ENCODE peak calls at places on chromosomes 11 and 22, in four cellular contexts. T, F, Z and H are unnamed samples.

GRCh38 chr11:109275931-109276330 is 146.1 kb upstream of the C11orf87 start:
- DNase-seq in T (no peak), F (no peak), Z (no peak), H (no peak)

GRCh38 chr11:117901601-117902000 is 25.1 kb upstream of the FXYD6 start:
- DNase-seq in T (no peak), F (no peak), Z (no peak), H (no peak)

GRCh38 chr11:14393889-14394288 is 34.9 kb upstream of the RRAS2 start:
- DNase-seq in T (no peak), F (no peak), Z (no peak), H (no peak)

GRCh38 chr22:47144791-47145425 is 382.5 kb downstream of the TBC1D22A start:
- DNase-seq in T (no peak), F (no peak), Z (no peak), H (no peak)

GRCh38 chr22:43273902-43274484 is 69.2 kb downstream of the SCUBE1 start:
- DNase-seq in T (peak; percentile 88), F (peak; percentile 69), Z (peak; percentile 84), H (peak; percentile 46)

GRCh38 chr11:94732617-94733292 is 35.4 kb upstream of the AMOTL1 start:
- DNase-seq in T (no peak), F (no peak), Z (no peak), H (peak; percentile 87)

GRCh38 chr11:3686751-3687150 is 15.6 kb upstream of the CHRNA10 start:
- DNase-seq in T (no peak), F (no peak), Z (no peak), H (peak; percentile 35)

GRCh38 chr11:9060700-9061111 is 30.7 kb downstream of the SCUBE2 start:
- DNase-seq in T (peak; percentile 75), F (no peak), Z (peak; percentile 69), H (no peak)

GRCh38 chr11:57504511-57504910 is 11.0 kb downstream of the SLC43A1 start:
- DNase-seq in T (no peak), F (no peak), Z (no peak), H (no peak)

GRCh38 chr11:119727523-119728081 is 1.4 kb downstream of the NECTIN1 start:
- DNase-seq in T (peak; percentile 71), F (peak; percentile 75), Z (peak; percentile 66), H (no peak)

GRCh38 chr22:38040953-38041759 is 16.0 kb upstream of the PICK1 start:
- DNase-seq in T (no peak), F (no peak), Z (no peak), H (peak; percentile 35)

GRCh38 chr11:61092280-61092766 is 10.0 kb upstream of the CD5 start:
- DNase-seq in T (peak; percentile 13), F (no peak), Z (no peak), H (no peak)

GRCh38 chr11:78216571-78217287 is 28.0 kb downstream of the USP35 start:
- DNase-seq in T (no peak), F (no peak), Z (no peak), H (no peak)

GRCh38 chr11:72222106-72222891 is 2.3 kb upstream of the INPPL1 start:
- DNase-seq in T (peak; percentile 38), F (peak; percentile 51), Z (peak; percentile 41), H (no peak)

GRCh38 chr22:31229402-31230140 is 17.5 kb downstream of the LIMK2 start:
- DNase-seq in T (no peak), F (no peak), Z (no peak), H (peak; percentile 48)

GRCh38 chr11:63985812-63986155 is 454 bp upstream of the OTUB1 start:
- DNase-seq in T (no peak), F (no peak), Z (no peak), H (no peak)

GRCh38 chr22:33438273-33438672 is 380.1 kb upstream of the SYN3 start:
- DNase-seq in T (no peak), F (no peak), Z (no peak), H (peak; percentile 89)

GRCh38 chr11:69471329-69472052 is 10.0 kb upstream of the LINC01488 start:
- DNase-seq in T (peak; percentile 67), F (no peak), Z (no peak), H (peak; percentile 61)

GRCh38 chr11:133955945-133956421 is 785 bp downstream of the IGSF9B start:
- DNase-seq in T (no peak), F (no peak), Z (no peak), H (no peak)

GRCh38 chr11:95549276-95549675 is 240.3 kb downstream of the FAM76B start:
- DNase-seq in T (no peak), F (no peak), Z (no peak), H (no peak)

GRCh38 chr11:16945671-16946469 is 68.3 kb downstream of the PLEKHA7 start:
- DNase-seq in T (peak; percentile 79), F (peak; percentile 69), Z (peak; percentile 62), H (peak; percentile 34)

GRCh38 chr22:33512961-33513360 is 407.3 kb downstream of the LARGE1 start:
- DNase-seq in T (no peak), F (no peak), Z (no peak), H (peak; percentile 46)

GRCh38 chr22:19036523-19037273 is 85.5 kb downstream of the DGCR2 start:
- DNase-seq in T (peak; percentile 44), F (no peak), Z (peak; percentile 64), H (peak; percentile 11)

GRCh38 chr22:43996170-43996980 is 27.7 kb upstream of the PARVB start:
- DNase-seq in T (no peak), F (no peak), Z (no peak), H (no peak)

GRCh38 chr11:34235591-34236071 is 122.2 kb downstream of the ABTB2 start:
- DNase-seq in T (peak; percentile 79), F (no peak), Z (no peak), H (no peak)

GRCh38 chr11:36713715-36714114 is 115.7 kb upstream of the RAG2 start:
- DNase-seq in T (no peak), F (no peak), Z (no peak), H (no peak)

GRCh38 chr11:44342616-44343015 is 32.7 kb upstream of the ALX4 start:
- DNase-seq in T (no peak), F (no peak), Z (no peak), H (no peak)

GRCh38 chr11:73269353-73270088 is 2.6 kb upstream of the P2RY6 start:
- DNase-seq in T (peak; percentile 84), F (no peak), Z (peak; percentile 62), H (no peak)

GRCh38 chr11:73201249-73201648 is 16.8 kb upstream of the P2RY2 start:
- DNase-seq in T (no peak), F (no peak), Z (no peak), H (peak; percentile 39)

GRCh38 chr22:31344369-31345330 is 1.5 kb downstream of the PATZ1 start:
- DNase-seq in T (no peak), F (peak; percentile 54), Z (peak; percentile 41), H (peak; percentile 57)

GRCh38 chr11:133833899-133834296 is 11.4 kb downstream of the SPATA19 start:
- DNase-seq in T (no peak), F (no peak), Z (no peak), H (no peak)

GRCh38 chr22:36612458-36612857 is 83.5 kb upstream of the EIF3D start:
- DNase-seq in T (no peak), F (no peak), Z (no peak), H (peak; percentile 41)

GRCh38 chr22:36613958-36614357 is 85.0 kb upstream of the EIF3D start:
- DNase-seq in T (peak; percentile 18), F (no peak), Z (no peak), H (peak; percentile 39)

GRCh38 chr22:36617694-36618522 is 85.6 kb downstream of the CACNG2 start:
- DNase-seq in T (no peak), F (no peak), Z (no peak), H (no peak)

GRCh38 chr22:36619797-36620390 is 83.7 kb downstream of the CACNG2 start:
- DNase-seq in T (no peak), F (no peak), Z (no peak), H (no peak)

DNA sequence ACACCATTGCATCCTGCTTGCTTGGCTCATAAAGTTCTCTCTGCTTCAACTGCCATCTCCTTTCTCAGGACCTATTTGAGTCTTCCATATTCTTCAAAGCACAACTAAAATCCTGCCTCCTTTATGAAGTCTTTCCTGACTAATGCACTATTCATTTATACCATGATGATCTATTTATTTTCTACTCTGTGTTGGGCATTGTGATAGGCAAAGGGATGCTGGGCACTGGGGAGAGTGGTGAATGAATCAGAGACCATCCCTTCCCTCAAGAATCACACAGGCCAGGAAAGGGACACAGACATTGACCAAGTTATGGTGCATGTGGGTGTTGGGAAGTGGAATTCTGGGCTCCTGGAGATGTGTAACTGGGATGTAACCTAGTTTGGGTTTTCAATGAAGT is 86.9 kb downstream of the CACNG2 start:
- DNase-seq in T (no peak), F (no peak), Z (no peak), H (no peak)
- H4K5ac ChIP-seq in T (no peak overlapping the region), F (no peak overlapping the region), Z (no peak overlapping the region), H (no peak overlapping the region)

GRCh38 chr11:1654388-1655167 is 25.0 kb downstream of the KRTAP5-5 start:
- DNase-seq in T (no peak), F (no peak), Z (no peak), H (no peak)
- H4K5ac ChIP-seq in T (no peak overlapping the region), F (no peak overlapping the region), Z (no peak overlapping the region), H (no peak overlapping the region)

DNA sequence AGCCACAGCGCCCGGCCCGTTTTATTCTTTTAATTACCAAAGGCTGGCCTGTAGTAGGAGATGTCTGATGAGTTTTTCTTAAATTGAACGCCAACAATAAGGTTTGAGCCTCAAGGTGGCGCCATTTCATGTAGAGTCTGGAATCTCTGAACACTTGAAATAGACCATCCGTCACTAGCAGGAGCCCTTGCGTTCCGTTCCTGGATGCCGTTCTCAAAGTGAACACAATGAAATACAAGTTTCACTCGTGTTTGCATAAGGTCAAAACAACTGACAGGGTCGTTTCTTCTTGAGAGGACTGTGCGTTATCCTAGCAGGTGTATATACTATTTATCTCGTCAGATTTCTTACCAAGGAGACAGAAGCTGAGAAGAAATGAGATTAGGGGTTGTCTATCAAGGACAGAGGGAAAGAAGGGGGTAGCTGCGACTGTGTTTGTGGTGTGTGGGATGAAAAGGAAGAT is 18.7 kb upstream of the SCGB1D1 start:
- DNase-seq in T (peak; percentile 92), F (peak; percentile 91), Z (peak; percentile 85), H (peak; percentile 66)
- H4K5ac ChIP-seq in T (no peak overlapping the region), F (no peak overlapping the region), Z (no peak overlapping the region), H (no peak overlapping the region)

GRCh38 chr11:11427185-11427944 is 74.3 kb upstream of the CSNK2A3 start:
- DNase-seq in T (no peak), F (no peak), Z (no peak), H (no peak)
- H4K5ac ChIP-seq in T (no peak overlapping the region), F (no peak overlapping the region), Z (no peak overlapping the region), H (no peak overlapping the region)

GRCh38 chr11:76736773-76737495 is 46.2 kb upstream of the TSKU start:
- DNase-seq in T (no peak), F (no peak), Z (no peak), H (no peak)

GRCh38 chr11:76742912-76743311 is 40.2 kb upstream of the TSKU start:
- DNase-seq in T (no peak), F (no peak), Z (no peak), H (peak; percentile 68)

GRCh38 chr11:76738618-76739220 is 44.4 kb upstream of the TSKU start:
- DNase-seq in T (no peak), F (no peak), Z (no peak), H (no peak)

GRCh38 chr11:76740772-76741171 is 42.4 kb upstream of the TSKU start:
- DNase-seq in T (no peak), F (no peak), Z (no peak), H (no peak)

DNA sequence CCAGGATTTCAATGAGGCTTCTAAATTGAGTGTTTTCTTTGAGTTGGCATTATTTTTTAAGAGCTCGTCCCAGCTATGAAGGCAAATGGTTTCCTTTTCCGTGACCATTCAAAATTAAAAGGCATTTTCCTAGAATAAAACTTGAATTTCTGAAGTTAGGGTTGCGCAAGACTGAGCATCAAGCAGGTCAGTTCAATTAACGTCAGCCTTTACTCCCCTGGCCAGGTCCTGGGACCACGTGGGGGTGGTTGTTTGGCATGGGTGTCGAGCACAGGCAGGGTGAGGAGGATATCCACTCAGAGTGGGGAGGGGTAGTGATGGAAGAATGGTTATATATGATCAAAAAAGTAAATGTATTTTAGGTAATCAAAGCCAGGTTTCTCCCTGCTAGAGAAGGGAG is 43.4 kb upstream of the TSKU start:
- DNase-seq in T (no peak), F (no peak), Z (no peak), H (no peak)
- H4K5ac ChIP-seq in T (no peak overlapping the region), F (no peak overlapping the region), Z (no peak overlapping the region), H (no peak overlapping the region)